ENCODE peak calls at places on chromosomes 13 and 19, in nine cellular contexts. One of them, this sample, is unnamed.

GRCh38 chr13:112064222-112064621 is 2.7 kb upstream of the SOX1 start:
- DNase-seq in IMR-90: no peak
- DNase-seq in KG1: no peak
- DNase-seq in NCI-H2029: peak
- DNase-seq in GM06990: no peak
- DNase-seq in stimulated activated CD4-positive, alpha-beta T cell treated with anti-CD3 and anti-CD28 coated beads, Interleukin-1b, Interleukin-23, amount 100 ng/mL, for 1 hour: no peak
- DNase-seq in activated CD8-positive, alpha-beta T cell treated with anti-CD3 and anti-CD28 coated beads for 36 hours: no peak
- DNase-seq in psoas muscle: no peak
- DNase-seq in nucleus accumbens: no peak
- DNase-seq in this sample: no peak

GRCh38 chr19:29665826-29666633 is 769 bp downstream of the PLEKHF1 start:
- DNase-seq in IMR-90: peak
- DNase-seq in KG1: no peak
- DNase-seq in NCI-H2029: no peak
- DNase-seq in GM06990: no peak
- DNase-seq in stimulated activated CD4-positive, alpha-beta T cell treated with anti-CD3 and anti-CD28 coated beads, Interleukin-1b, Interleukin-23, amount 100 ng/mL, for 1 hour: no peak
- DNase-seq in activated CD8-positive, alpha-beta T cell treated with anti-CD3 and anti-CD28 coated beads for 36 hours: peak
- DNase-seq in psoas muscle: peak
- DNase-seq in nucleus accumbens: no peak
- DNase-seq in this sample: no peak

GRCh38 chr13:95100525-95101121 is 200.6 kb downstream of the ABCC4 start:
- DNase-seq in IMR-90: peak
- DNase-seq in KG1: no peak
- DNase-seq in NCI-H2029: no peak
- DNase-seq in GM06990: no peak
- DNase-seq in stimulated activated CD4-positive, alpha-beta T cell treated with anti-CD3 and anti-CD28 coated beads, Interleukin-1b, Interleukin-23, amount 100 ng/mL, for 1 hour: no peak
- DNase-seq in activated CD8-positive, alpha-beta T cell treated with anti-CD3 and anti-CD28 coated beads for 36 hours: no peak
- DNase-seq in psoas muscle: no peak
- DNase-seq in nucleus accumbens: no peak
- DNase-seq in this sample: no peak

GRCh38 chr19:53102701-53103140 is 501 bp downstream of the ZNF160 start:
- DNase-seq in IMR-90: peak
- DNase-seq in KG1: no peak
- DNase-seq in NCI-H2029: peak
- DNase-seq in GM06990: peak
- DNase-seq in stimulated activated CD4-positive, alpha-beta T cell treated with anti-CD3 and anti-CD28 coated beads, Interleukin-1b, Interleukin-23, amount 100 ng/mL, for 1 hour: no peak
- DNase-seq in activated CD8-positive, alpha-beta T cell treated with anti-CD3 and anti-CD28 coated beads for 36 hours: peak
- DNase-seq in psoas muscle: peak
- DNase-seq in nucleus accumbens: no peak
- DNase-seq in this sample: peak

GRCh38 chr13:38941353-38941945 is 49.2 kb downstream of the STOML3 start:
- DNase-seq in IMR-90: no peak
- DNase-seq in KG1: no peak
- DNase-seq in NCI-H2029: no peak
- DNase-seq in GM06990: no peak
- DNase-seq in stimulated activated CD4-positive, alpha-beta T cell treated with anti-CD3 and anti-CD28 coated beads, Interleukin-1b, Interleukin-23, amount 100 ng/mL, for 1 hour: no peak
- DNase-seq in activated CD8-positive, alpha-beta T cell treated with anti-CD3 and anti-CD28 coated beads for 36 hours: no peak
- DNase-seq in psoas muscle: no peak
- DNase-seq in nucleus accumbens: no peak
- DNase-seq in this sample: no peak

GRCh38 chr19:12774588-12775555 is at the start of gene HOOK2:
- DNase-seq in IMR-90: no peak
- DNase-seq in KG1: no peak
- DNase-seq in NCI-H2029: peak
- DNase-seq in GM06990: no peak
- DNase-seq in stimulated activated CD4-positive, alpha-beta T cell treated with anti-CD3 and anti-CD28 coated beads, Interleukin-1b, Interleukin-23, amount 100 ng/mL, for 1 hour: no peak
- DNase-seq in activated CD8-positive, alpha-beta T cell treated with anti-CD3 and anti-CD28 coated beads for 36 hours: no peak
- DNase-seq in psoas muscle: no peak
- DNase-seq in nucleus accumbens: no peak
- DNase-seq in this sample: no peak

GRCh38 chr13:105196052-105196451 is 1339.4 kb downstream of the EFNB2 start:
- DNase-seq in IMR-90: peak
- DNase-seq in KG1: no peak
- DNase-seq in NCI-H2029: no peak
- DNase-seq in GM06990: no peak
- DNase-seq in stimulated activated CD4-positive, alpha-beta T cell treated with anti-CD3 and anti-CD28 coated beads, Interleukin-1b, Interleukin-23, amount 100 ng/mL, for 1 hour: no peak
- DNase-seq in activated CD8-positive, alpha-beta T cell treated with anti-CD3 and anti-CD28 coated beads for 36 hours: no peak
- DNase-seq in psoas muscle: no peak
- DNase-seq in nucleus accumbens: no peak
- DNase-seq in this sample: no peak

GRCh38 chr19:46528601-46529447 is 33.2 kb upstream of the PNMA8B start:
- DNase-seq in IMR-90: no peak
- DNase-seq in KG1: no peak
- DNase-seq in NCI-H2029: no peak
- DNase-seq in GM06990: no peak
- DNase-seq in stimulated activated CD4-positive, alpha-beta T cell treated with anti-CD3 and anti-CD28 coated beads, Interleukin-1b, Interleukin-23, amount 100 ng/mL, for 1 hour: no peak
- DNase-seq in activated CD8-positive, alpha-beta T cell treated with anti-CD3 and anti-CD28 coated beads for 36 hours: no peak
- DNase-seq in psoas muscle: no peak
- DNase-seq in nucleus accumbens: no peak
- DNase-seq in this sample: no peak

GRCh38 chr19:35352448-35353304 is 5.0 kb downstream of the FFAR1 start:
- DNase-seq in IMR-90: peak
- DNase-seq in KG1: peak
- DNase-seq in NCI-H2029: peak
- DNase-seq in GM06990: peak
- DNase-seq in stimulated activated CD4-positive, alpha-beta T cell treated with anti-CD3 and anti-CD28 coated beads, Interleukin-1b, Interleukin-23, amount 100 ng/mL, for 1 hour: peak
- DNase-seq in activated CD8-positive, alpha-beta T cell treated with anti-CD3 and anti-CD28 coated beads for 36 hours: peak
- DNase-seq in psoas muscle: no peak
- DNase-seq in nucleus accumbens: no peak
- DNase-seq in this sample: peak

GRCh38 chr19:28966737-28967401 is 246.1 kb downstream of the UQCRFS1 start:
- DNase-seq in IMR-90: no peak
- DNase-seq in KG1: no peak
- DNase-seq in NCI-H2029: no peak
- DNase-seq in GM06990: no peak
- DNase-seq in stimulated activated CD4-positive, alpha-beta T cell treated with anti-CD3 and anti-CD28 coated beads, Interleukin-1b, Interleukin-23, amount 100 ng/mL, for 1 hour: no peak
- DNase-seq in activated CD8-positive, alpha-beta T cell treated with anti-CD3 and anti-CD28 coated beads for 36 hours: no peak
- DNase-seq in psoas muscle: no peak
- DNase-seq in nucleus accumbens: no peak
- DNase-seq in this sample: no peak

GRCh38 chr13:73741111-73741510 is 393.1 kb downstream of the KLF12 start:
- DNase-seq in IMR-90: no peak
- DNase-seq in KG1: no peak
- DNase-seq in NCI-H2029: no peak
- DNase-seq in GM06990: no peak
- DNase-seq in stimulated activated CD4-positive, alpha-beta T cell treated with anti-CD3 and anti-CD28 coated beads, Interleukin-1b, Interleukin-23, amount 100 ng/mL, for 1 hour: no peak
- DNase-seq in activated CD8-positive, alpha-beta T cell treated with anti-CD3 and anti-CD28 coated beads for 36 hours: peak
- DNase-seq in psoas muscle: no peak
- DNase-seq in nucleus accumbens: no peak
- DNase-seq in this sample: no peak

GRCh38 chr13:112252744-112253590 is 123.2 kb upstream of the SPACA7 start:
- DNase-seq in IMR-90: no peak
- DNase-seq in KG1: no peak
- DNase-seq in NCI-H2029: no peak
- DNase-seq in GM06990: no peak
- DNase-seq in stimulated activated CD4-positive, alpha-beta T cell treated with anti-CD3 and anti-CD28 coated beads, Interleukin-1b, Interleukin-23, amount 100 ng/mL, for 1 hour: no peak
- DNase-seq in activated CD8-positive, alpha-beta T cell treated with anti-CD3 and anti-CD28 coated beads for 36 hours: no peak
- DNase-seq in psoas muscle: no peak
- DNase-seq in nucleus accumbens: no peak
- DNase-seq in this sample: no peak

GRCh38 chr13:36530050-36530789 is 97.9 kb downstream of the CCNA1 start:
- DNase-seq in IMR-90: no peak
- DNase-seq in KG1: no peak
- DNase-seq in NCI-H2029: no peak
- DNase-seq in GM06990: no peak
- DNase-seq in stimulated activated CD4-positive, alpha-beta T cell treated with anti-CD3 and anti-CD28 coated beads, Interleukin-1b, Interleukin-23, amount 100 ng/mL, for 1 hour: no peak
- DNase-seq in activated CD8-positive, alpha-beta T cell treated with anti-CD3 and anti-CD28 coated beads for 36 hours: no peak
- DNase-seq in psoas muscle: no peak
- DNase-seq in nucleus accumbens: no peak
- DNase-seq in this sample: no peak

GRCh38 chr19:2010135-2010668 is 5.3 kb downstream of the BTBD2 start:
- DNase-seq in IMR-90: no peak
- DNase-seq in KG1: no peak
- DNase-seq in NCI-H2029: no peak
- DNase-seq in GM06990: no peak
- DNase-seq in stimulated activated CD4-positive, alpha-beta T cell treated with anti-CD3 and anti-CD28 coated beads, Interleukin-1b, Interleukin-23, amount 100 ng/mL, for 1 hour: no peak
- DNase-seq in activated CD8-positive, alpha-beta T cell treated with anti-CD3 and anti-CD28 coated beads for 36 hours: no peak
- DNase-seq in psoas muscle: no peak
- DNase-seq in nucleus accumbens: no peak
- DNase-seq in this sample: no peak

GRCh38 chr19:5993516-5994406 is 15.8 kb upstream of the RANBP3 start:
- DNase-seq in IMR-90: no peak
- DNase-seq in KG1: no peak
- DNase-seq in NCI-H2029: no peak
- DNase-seq in GM06990: no peak
- DNase-seq in stimulated activated CD4-positive, alpha-beta T cell treated with anti-CD3 and anti-CD28 coated beads, Interleukin-1b, Interleukin-23, amount 100 ng/mL, for 1 hour: no peak
- DNase-seq in activated CD8-positive, alpha-beta T cell treated with anti-CD3 and anti-CD28 coated beads for 36 hours: no peak
- DNase-seq in psoas muscle: no peak
- DNase-seq in nucleus accumbens: no peak
- DNase-seq in this sample: no peak

GRCh38 chr19:41711376-41712261 is 3.2 kb downstream of the CEACAM5 start:
- DNase-seq in IMR-90: no peak
- DNase-seq in KG1: no peak
- DNase-seq in NCI-H2029: peak
- DNase-seq in GM06990: no peak
- DNase-seq in stimulated activated CD4-positive, alpha-beta T cell treated with anti-CD3 and anti-CD28 coated beads, Interleukin-1b, Interleukin-23, amount 100 ng/mL, for 1 hour: no peak
- DNase-seq in activated CD8-positive, alpha-beta T cell treated with anti-CD3 and anti-CD28 coated beads for 36 hours: no peak
- DNase-seq in psoas muscle: no peak
- DNase-seq in nucleus accumbens: no peak
- DNase-seq in this sample: no peak

GRCh38 chr13:36718686-36719085 is 44.9 kb downstream of the SERTM1 start:
- DNase-seq in IMR-90: no peak
- DNase-seq in KG1: no peak
- DNase-seq in NCI-H2029: no peak
- DNase-seq in GM06990: no peak
- DNase-seq in stimulated activated CD4-positive, alpha-beta T cell treated with anti-CD3 and anti-CD28 coated beads, Interleukin-1b, Interleukin-23, amount 100 ng/mL, for 1 hour: no peak
- DNase-seq in activated CD8-positive, alpha-beta T cell treated with anti-CD3 and anti-CD28 coated beads for 36 hours: no peak
- DNase-seq in psoas muscle: no peak
- DNase-seq in nucleus accumbens: no peak
- DNase-seq in this sample: no peak

GRCh38 chr19:50417850-50418185 is 920 bp upstream of the SPIB start:
- DNase-seq in IMR-90: no peak
- DNase-seq in KG1: no peak
- DNase-seq in NCI-H2029: no peak
- DNase-seq in GM06990: no peak
- DNase-seq in stimulated activated CD4-positive, alpha-beta T cell treated with anti-CD3 and anti-CD28 coated beads, Interleukin-1b, Interleukin-23, amount 100 ng/mL, for 1 hour: no peak
- DNase-seq in activated CD8-positive, alpha-beta T cell treated with anti-CD3 and anti-CD28 coated beads for 36 hours: no peak
- DNase-seq in psoas muscle: no peak
- DNase-seq in nucleus accumbens: no peak
- DNase-seq in this sample: no peak

GRCh38 chr19:41776700-41777099 is 19.7 kb upstream of the CEACAM3 start:
- DNase-seq in IMR-90: no peak
- DNase-seq in KG1: no peak
- DNase-seq in NCI-H2029: no peak
- DNase-seq in GM06990: no peak
- DNase-seq in stimulated activated CD4-positive, alpha-beta T cell treated with anti-CD3 and anti-CD28 coated beads, Interleukin-1b, Interleukin-23, amount 100 ng/mL, for 1 hour: no peak
- DNase-seq in activated CD8-positive, alpha-beta T cell treated with anti-CD3 and anti-CD28 coated beads for 36 hours: no peak
- DNase-seq in psoas muscle: no peak
- DNase-seq in nucleus accumbens: no peak
- DNase-seq in this sample: no peak

GRCh38 chr19:2495130-2495641 is 19.3 kb downstream of the GADD45B start:
- DNase-seq in IMR-90: peak
- DNase-seq in KG1: no peak
- DNase-seq in NCI-H2029: peak
- DNase-seq in GM06990: no peak
- DNase-seq in stimulated activated CD4-positive, alpha-beta T cell treated with anti-CD3 and anti-CD28 coated beads, Interleukin-1b, Interleukin-23, amount 100 ng/mL, for 1 hour: no peak
- DNase-seq in activated CD8-positive, alpha-beta T cell treated with anti-CD3 and anti-CD28 coated beads for 36 hours: no peak
- DNase-seq in psoas muscle: peak
- DNase-seq in nucleus accumbens: no peak
- DNase-seq in this sample: no peak

GRCh38 chr19:19074172-19074905 is 10.5 kb downstream of the SLC25A42 start:
- DNase-seq in IMR-90: no peak
- DNase-seq in KG1: no peak
- DNase-seq in NCI-H2029: no peak
- DNase-seq in GM06990: no peak
- DNase-seq in stimulated activated CD4-positive, alpha-beta T cell treated with anti-CD3 and anti-CD28 coated beads, Interleukin-1b, Interleukin-23, amount 100 ng/mL, for 1 hour: no peak
- DNase-seq in activated CD8-positive, alpha-beta T cell treated with anti-CD3 and anti-CD28 coated beads for 36 hours: no peak
- DNase-seq in psoas muscle: no peak
- DNase-seq in nucleus accumbens: no peak
- DNase-seq in this sample: no peak

GRCh38 chr13:114004416-114005205 is 30.7 kb upstream of the C13orf46 start:
- DNase-seq in IMR-90: peak
- DNase-seq in KG1: no peak
- DNase-seq in NCI-H2029: no peak
- DNase-seq in GM06990: no peak
- DNase-seq in stimulated activated CD4-positive, alpha-beta T cell treated with anti-CD3 and anti-CD28 coated beads, Interleukin-1b, Interleukin-23, amount 100 ng/mL, for 1 hour: no peak
- DNase-seq in activated CD8-positive, alpha-beta T cell treated with anti-CD3 and anti-CD28 coated beads for 36 hours: no peak
- DNase-seq in psoas muscle: peak
- DNase-seq in nucleus accumbens: no peak
- DNase-seq in this sample: no peak

GRCh38 chr19:38831142-38831605 is 420 bp downstream of the ECH1 start:
- DNase-seq in IMR-90: peak
- DNase-seq in KG1: no peak
- DNase-seq in NCI-H2029: peak
- DNase-seq in GM06990: no peak
- DNase-seq in stimulated activated CD4-positive, alpha-beta T cell treated with anti-CD3 and anti-CD28 coated beads, Interleukin-1b, Interleukin-23, amount 100 ng/mL, for 1 hour: no peak
- DNase-seq in activated CD8-positive, alpha-beta T cell treated with anti-CD3 and anti-CD28 coated beads for 36 hours: peak
- DNase-seq in psoas muscle: peak
- DNase-seq in nucleus accumbens: no peak
- DNase-seq in this sample: peak

GRCh38 chr13:33347866-33348265 is 62.3 kb upstream of the STARD13 start:
- DNase-seq in IMR-90: no peak
- DNase-seq in KG1: no peak
- DNase-seq in NCI-H2029: no peak
- DNase-seq in GM06990: no peak
- DNase-seq in stimulated activated CD4-positive, alpha-beta T cell treated with anti-CD3 and anti-CD28 coated beads, Interleukin-1b, Interleukin-23, amount 100 ng/mL, for 1 hour: no peak
- DNase-seq in activated CD8-positive, alpha-beta T cell treated with anti-CD3 and anti-CD28 coated beads for 36 hours: no peak
- DNase-seq in psoas muscle: no peak
- DNase-seq in nucleus accumbens: no peak
- DNase-seq in this sample: no peak

GRCh38 chr19:38266981-38267597 is 2.7 kb downstream of the SPINT2 start:
- DNase-seq in IMR-90: peak
- DNase-seq in KG1: no peak
- DNase-seq in NCI-H2029: peak
- DNase-seq in GM06990: no peak
- DNase-seq in stimulated activated CD4-positive, alpha-beta T cell treated with anti-CD3 and anti-CD28 coated beads, Interleukin-1b, Interleukin-23, amount 100 ng/mL, for 1 hour: no peak
- DNase-seq in activated CD8-positive, alpha-beta T cell treated with anti-CD3 and anti-CD28 coated beads for 36 hours: no peak
- DNase-seq in psoas muscle: no peak
- DNase-seq in nucleus accumbens: no peak
- DNase-seq in this sample: no peak

GRCh38 chr13:64992314-64992713 is 2237.8 kb downstream of the PCDH9 start:
- DNase-seq in IMR-90: peak
- DNase-seq in KG1: no peak
- DNase-seq in NCI-H2029: no peak
- DNase-seq in GM06990: no peak
- DNase-seq in stimulated activated CD4-positive, alpha-beta T cell treated with anti-CD3 and anti-CD28 coated beads, Interleukin-1b, Interleukin-23, amount 100 ng/mL, for 1 hour: no peak
- DNase-seq in activated CD8-positive, alpha-beta T cell treated with anti-CD3 and anti-CD28 coated beads for 36 hours: no peak
- DNase-seq in psoas muscle: no peak
- DNase-seq in nucleus accumbens: no peak
- DNase-seq in this sample: no peak

GRCh38 chr13:28609936-28610335 is 49.0 kb upstream of the POMP start:
- DNase-seq in IMR-90: peak
- DNase-seq in KG1: no peak
- DNase-seq in NCI-H2029: no peak
- DNase-seq in GM06990: no peak
- DNase-seq in stimulated activated CD4-positive, alpha-beta T cell treated with anti-CD3 and anti-CD28 coated beads, Interleukin-1b, Interleukin-23, amount 100 ng/mL, for 1 hour: no peak
- DNase-seq in activated CD8-positive, alpha-beta T cell treated with anti-CD3 and anti-CD28 coated beads for 36 hours: no peak
- DNase-seq in psoas muscle: no peak
- DNase-seq in nucleus accumbens: no peak
- DNase-seq in this sample: no peak

GRCh38 chr13:35927554-35927953 is 203.6 kb downstream of the DCLK1 start:
- DNase-seq in IMR-90: peak
- DNase-seq in KG1: no peak
- DNase-seq in NCI-H2029: no peak
- DNase-seq in GM06990: no peak
- DNase-seq in stimulated activated CD4-positive, alpha-beta T cell treated with anti-CD3 and anti-CD28 coated beads, Interleukin-1b, Interleukin-23, amount 100 ng/mL, for 1 hour: no peak
- DNase-seq in activated CD8-positive, alpha-beta T cell treated with anti-CD3 and anti-CD28 coated beads for 36 hours: no peak
- DNase-seq in psoas muscle: no peak
- DNase-seq in nucleus accumbens: no peak
- DNase-seq in this sample: no peak

GRCh38 chr13:39311619-39312018 is 273.4 kb downstream of the NHLRC3 start:
- DNase-seq in IMR-90: no peak
- DNase-seq in KG1: no peak
- DNase-seq in NCI-H2029: no peak
- DNase-seq in GM06990: no peak
- DNase-seq in stimulated activated CD4-positive, alpha-beta T cell treated with anti-CD3 and anti-CD28 coated beads, Interleukin-1b, Interleukin-23, amount 100 ng/mL, for 1 hour: no peak
- DNase-seq in activated CD8-positive, alpha-beta T cell treated with anti-CD3 and anti-CD28 coated beads for 36 hours: no peak
- DNase-seq in psoas muscle: no peak
- DNase-seq in nucleus accumbens: no peak
- DNase-seq in this sample: no peak

GRCh38 chr13:44918323-44919102 is 70.8 kb downstream of the NUFIP1 start:
- DNase-seq in IMR-90: peak
- DNase-seq in KG1: no peak
- DNase-seq in NCI-H2029: no peak
- DNase-seq in GM06990: peak
- DNase-seq in stimulated activated CD4-positive, alpha-beta T cell treated with anti-CD3 and anti-CD28 coated beads, Interleukin-1b, Interleukin-23, amount 100 ng/mL, for 1 hour: peak
- DNase-seq in activated CD8-positive, alpha-beta T cell treated with anti-CD3 and anti-CD28 coated beads for 36 hours: peak
- DNase-seq in psoas muscle: peak
- DNase-seq in nucleus accumbens: peak
- DNase-seq in this sample: peak

GRCh38 chr19:38658462-38659306 is 11.2 kb downstream of the ACTN4 start:
- DNase-seq in IMR-90: peak
- DNase-seq in KG1: no peak
- DNase-seq in NCI-H2029: peak
- DNase-seq in GM06990: no peak
- DNase-seq in stimulated activated CD4-positive, alpha-beta T cell treated with anti-CD3 and anti-CD28 coated beads, Interleukin-1b, Interleukin-23, amount 100 ng/mL, for 1 hour: no peak
- DNase-seq in activated CD8-positive, alpha-beta T cell treated with anti-CD3 and anti-CD28 coated beads for 36 hours: no peak
- DNase-seq in psoas muscle: no peak
- DNase-seq in nucleus accumbens: no peak
- DNase-seq in this sample: no peak